ENCODE peak calls at places on chromosomes 11 and 22, in six cellular contexts. One of them, this sample, is unnamed.
A peak's percentile ranks its signal among the peaks of the same experiment; 100 is the strongest.

GRCh38 chr22:28882545-28882877 is 861 bp upstream of the ZNRF3 start:
- DNase-seq in RWPE1: no peak
- DNase-seq in T-cell: no peak
- DNase-seq in stimulated activated CD8-positive, alpha-beta memory T cell treated with anti-CD3 and anti-CD28 coated beads, Interleukin-7, amount 100 ng/mL, for 1 hour: no peak
- DNase-seq in activated CD8-positive, alpha-beta memory T cell treated with anti-CD3 and anti-CD28 coated beads for 1 hour: no peak
- DNase-seq in lung microvascular endothelial cell: peak; percentile 18
- DNase-seq in this sample: no peak

GRCh38 chr11:71452354-71453020 is 516 bp upstream of the NADSYN1 start:
- DNase-seq in RWPE1: no peak
- DNase-seq in T-cell: peak; percentile 70
- DNase-seq in stimulated activated CD8-positive, alpha-beta memory T cell treated with anti-CD3 and anti-CD28 coated beads, Interleukin-7, amount 100 ng/mL, for 1 hour: no peak
- DNase-seq in activated CD8-positive, alpha-beta memory T cell treated with anti-CD3 and anti-CD28 coated beads for 1 hour: peak; percentile 33
- DNase-seq in lung microvascular endothelial cell: peak; percentile 76
- DNase-seq in this sample: no peak

GRCh38 chr11:120130991-120131760 is 6.7 kb downstream of the TRIM29 start:
- DNase-seq in RWPE1: no peak
- DNase-seq in T-cell: no peak
- DNase-seq in stimulated activated CD8-positive, alpha-beta memory T cell treated with anti-CD3 and anti-CD28 coated beads, Interleukin-7, amount 100 ng/mL, for 1 hour: no peak
- DNase-seq in activated CD8-positive, alpha-beta memory T cell treated with anti-CD3 and anti-CD28 coated beads for 1 hour: no peak
- DNase-seq in lung microvascular endothelial cell: no peak
- DNase-seq in this sample: no peak

GRCh38 chr11:1842149-1843097 is 3.6 kb downstream of the TNNI2 start:
- DNase-seq in RWPE1: no peak
- DNase-seq in T-cell: no peak
- DNase-seq in stimulated activated CD8-positive, alpha-beta memory T cell treated with anti-CD3 and anti-CD28 coated beads, Interleukin-7, amount 100 ng/mL, for 1 hour: no peak
- DNase-seq in activated CD8-positive, alpha-beta memory T cell treated with anti-CD3 and anti-CD28 coated beads for 1 hour: no peak
- DNase-seq in lung microvascular endothelial cell: no peak
- DNase-seq in this sample: no peak

GRCh38 chr11:71336176-71336995 is 84.0 kb upstream of the SHANK2 start:
- DNase-seq in RWPE1: peak; percentile 22
- DNase-seq in T-cell: no peak
- DNase-seq in stimulated activated CD8-positive, alpha-beta memory T cell treated with anti-CD3 and anti-CD28 coated beads, Interleukin-7, amount 100 ng/mL, for 1 hour: no peak
- DNase-seq in activated CD8-positive, alpha-beta memory T cell treated with anti-CD3 and anti-CD28 coated beads for 1 hour: no peak
- DNase-seq in lung microvascular endothelial cell: no peak
- DNase-seq in this sample: no peak

GRCh38 chr11:69909561-69910518 is 90.6 kb upstream of the FGF3 start:
- DNase-seq in RWPE1: no peak
- DNase-seq in T-cell: no peak
- DNase-seq in stimulated activated CD8-positive, alpha-beta memory T cell treated with anti-CD3 and anti-CD28 coated beads, Interleukin-7, amount 100 ng/mL, for 1 hour: no peak
- DNase-seq in activated CD8-positive, alpha-beta memory T cell treated with anti-CD3 and anti-CD28 coated beads for 1 hour: no peak
- DNase-seq in lung microvascular endothelial cell: peak; percentile 24
- DNase-seq in this sample: no peak

GRCh38 chr11:73334244-73335203 is 26.4 kb downstream of the ARHGEF17 start:
- DNase-seq in RWPE1: peak; percentile 77
- DNase-seq in T-cell: no peak
- DNase-seq in stimulated activated CD8-positive, alpha-beta memory T cell treated with anti-CD3 and anti-CD28 coated beads, Interleukin-7, amount 100 ng/mL, for 1 hour: no peak
- DNase-seq in activated CD8-positive, alpha-beta memory T cell treated with anti-CD3 and anti-CD28 coated beads for 1 hour: no peak
- DNase-seq in lung microvascular endothelial cell: peak; percentile 91
- DNase-seq in this sample: no peak

GRCh38 chr11:113881856-113882255 is 6.5 kb upstream of the USP28 start:
- DNase-seq in RWPE1: peak; percentile 60
- DNase-seq in T-cell: no peak
- DNase-seq in stimulated activated CD8-positive, alpha-beta memory T cell treated with anti-CD3 and anti-CD28 coated beads, Interleukin-7, amount 100 ng/mL, for 1 hour: no peak
- DNase-seq in activated CD8-positive, alpha-beta memory T cell treated with anti-CD3 and anti-CD28 coated beads for 1 hour: no peak
- DNase-seq in lung microvascular endothelial cell: no peak
- DNase-seq in this sample: no peak

GRCh38 chr11:862028-862703 is 19.5 kb downstream of the TSPAN4 start:
- DNase-seq in RWPE1: no peak
- DNase-seq in T-cell: no peak
- DNase-seq in stimulated activated CD8-positive, alpha-beta memory T cell treated with anti-CD3 and anti-CD28 coated beads, Interleukin-7, amount 100 ng/mL, for 1 hour: no peak
- DNase-seq in activated CD8-positive, alpha-beta memory T cell treated with anti-CD3 and anti-CD28 coated beads for 1 hour: no peak
- DNase-seq in lung microvascular endothelial cell: peak; percentile 40
- DNase-seq in this sample: no peak

GRCh38 chr11:122851366-122852011 is 13.2 kb downstream of the CRTAM start:
- DNase-seq in RWPE1: no peak
- DNase-seq in T-cell: peak; percentile 23
- DNase-seq in stimulated activated CD8-positive, alpha-beta memory T cell treated with anti-CD3 and anti-CD28 coated beads, Interleukin-7, amount 100 ng/mL, for 1 hour: no peak
- DNase-seq in activated CD8-positive, alpha-beta memory T cell treated with anti-CD3 and anti-CD28 coated beads for 1 hour: no peak
- DNase-seq in lung microvascular endothelial cell: no peak
- DNase-seq in this sample: no peak

This sample was measured in cortex of kidney.